ENCODE peak calls at places on chromosomes 13 and 19, in seven cellular contexts. L, N, Z, V, S, K and D are unnamed samples.

GRCh38 chr19:42303101-42303464 is 659 bp upstream of the PAFAH1B3 start:
- DNase-seq in L (peak; percentile 25), N (no peak), Z (no peak), V (peak; percentile 50), S (no peak), K (no peak), D (no peak)

GRCh38 chr19:56133858-56134654 is 7.0 kb upstream of the ZNF444 start:
- DNase-seq in L (no peak), N (no peak), Z (no peak), V (no peak), S (no peak), K (no peak), D (peak; percentile 91)

GRCh38 chr19:36215276-36216171 is 618 bp downstream of the ZNF146 start:
- DNase-seq in L (peak; percentile 36), N (peak; percentile 57), Z (no peak), V (no peak), S (no peak), K (no peak), D (no peak)

GRCh38 chr13:60000986-60001385 is 162.7 kb downstream of the DIAPH3 start:
- DNase-seq in L (no peak), N (no peak), Z (no peak), V (no peak), S (no peak), K (no peak), D (no peak)

GRCh38 chr19:17260842-17261325 is 3.7 kb downstream of the USHBP1 start:
- DNase-seq in L (peak; percentile 87), N (peak; percentile 94), Z (peak; percentile 82), V (peak; percentile 95), S (no peak), K (peak; percentile 81), D (peak; percentile 84)

GRCh38 chr19:5615756-5616327 is 6.7 kb downstream of the SAFB2 start:
- DNase-seq in L (no peak), N (no peak), Z (no peak), V (no peak), S (no peak), K (no peak), D (no peak)

GRCh38 chr19:43784981-43785808 is 4.4 kb upstream of the KCNN4 start:
- DNase-seq in L (peak; percentile 84), N (peak; percentile 90), Z (peak; percentile 60), V (peak; percentile 64), S (no peak), K (peak; percentile 79), D (peak; percentile 73)

GRCh38 chr19:44752123-44752815 is 3.8 kb downstream of the BCL3 start:
- DNase-seq in L (no peak), N (no peak), Z (no peak), V (no peak), S (no peak), K (no peak), D (no peak)

GRCh38 chr13:49063526-49063925 is 87.8 kb downstream of the FNDC3A start:
- DNase-seq in L (no peak), N (no peak), Z (no peak), V (no peak), S (no peak), K (no peak), D (no peak)
- TF ChIP-seq JUND in L (no peak), N (no peak), Z (no peak), V (no peak), S (no peak), K (no peak), D (no peak)

GRCh38 chr13:35356572-35356971 is 119.9 kb downstream of the MAB21L1 start:
- DNase-seq in L (no peak), N (no peak), Z (no peak), V (no peak), S (no peak), K (no peak), D (no peak)
- TF ChIP-seq JUND in L (no peak), N (no peak), Z (no peak), V (no peak), S (no peak), K (no peak), D (no peak)

DNA sequence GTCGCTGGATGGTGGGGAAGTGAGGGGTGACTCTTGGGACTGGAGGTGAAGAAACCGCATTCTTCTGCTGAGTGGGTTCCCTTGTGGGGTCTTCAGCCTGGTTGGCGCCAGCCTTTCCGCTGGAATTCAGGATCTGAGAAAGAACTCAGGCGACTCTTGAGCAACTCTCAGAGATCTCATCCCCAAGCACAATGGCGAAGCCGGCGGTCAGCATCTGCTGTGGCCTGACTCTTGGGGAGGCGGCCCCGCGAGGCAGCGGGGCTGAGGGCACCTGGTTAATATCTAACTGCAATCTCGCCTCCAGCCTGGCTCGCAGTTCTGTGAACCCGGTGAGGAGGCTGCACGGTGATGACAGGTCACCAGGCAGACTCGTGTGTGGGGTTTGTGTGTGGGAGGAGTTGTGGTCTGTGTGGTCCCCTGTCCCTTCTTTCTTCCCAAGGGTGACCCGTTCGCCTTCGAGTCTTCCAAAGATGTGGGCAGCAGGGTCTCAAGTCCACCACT is 883 bp downstream of the ZNF441 start:
- DNase-seq in L (peak; percentile 57), N (peak; percentile 67), Z (peak; percentile 72), V (peak; percentile 43), S (peak; percentile 31), K (no peak), D (no peak)
- TF ChIP-seq JUND in L (no peak), N (no peak), Z (no peak), V (no peak), S (no peak), K (no peak), D (no peak)

DNA sequence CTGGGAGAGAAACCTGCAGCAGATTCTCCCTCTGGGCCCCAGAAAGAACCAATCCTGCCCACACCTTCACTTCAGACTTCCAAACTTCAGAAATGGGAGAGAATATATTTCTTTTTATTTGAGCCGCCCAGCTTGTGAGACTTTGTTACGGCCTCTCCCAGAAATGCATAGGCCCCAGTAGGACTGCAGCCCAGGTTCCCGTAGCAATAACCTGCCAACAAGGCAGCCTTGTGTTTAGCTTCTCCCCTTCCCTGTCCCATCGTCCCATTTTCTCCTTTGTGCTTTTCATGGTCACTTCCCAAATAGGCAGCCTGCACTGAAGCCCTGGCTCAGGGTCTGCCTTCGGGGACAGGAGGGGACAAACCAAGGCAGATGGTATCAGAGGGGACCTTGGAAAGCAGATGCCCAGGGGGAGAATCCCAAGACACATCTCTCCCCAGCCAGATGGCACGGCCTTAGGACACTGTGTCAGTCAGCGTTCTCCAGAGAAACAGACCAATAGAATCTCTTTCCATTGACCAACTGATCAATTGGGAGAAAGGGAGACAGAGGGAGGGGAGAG is 3.7 kb upstream of the ARHGEF7 start:
- DNase-seq in L (no peak), N (no peak), Z (no peak), V (no peak), S (no peak), K (no peak), D (no peak)
- TF ChIP-seq JUND in L (no peak), N (no peak), Z (no peak), V (no peak), S (no peak), K (no peak), D (no peak)

GRCh38 chr19:7637374-7638256 is 705 bp downstream of the STXBP2 start:
- DNase-seq in L (no peak), N (peak; percentile 93), Z (no peak), V (no peak), S (no peak), K (no peak), D (no peak)

GRCh38 chr19:7640803-7641202 is 3.9 kb downstream of the STXBP2 start:
- DNase-seq in L (no peak), N (no peak), Z (no peak), V (no peak), S (no peak), K (no peak), D (no peak)

GRCh38 chr19:7639863-7640348 is 3.0 kb downstream of the STXBP2 start:
- DNase-seq in L (no peak), N (no peak), Z (no peak), V (no peak), S (no peak), K (no peak), D (no peak)

GRCh38 chr19:7636691-7637373 is at the start of gene STXBP2:
- DNase-seq in L (peak; percentile 73), N (peak; percentile 87), Z (peak; percentile 61), V (peak; percentile 97), S (peak; percentile 35), K (peak; percentile 76), D (peak; percentile 82)

DNA sequence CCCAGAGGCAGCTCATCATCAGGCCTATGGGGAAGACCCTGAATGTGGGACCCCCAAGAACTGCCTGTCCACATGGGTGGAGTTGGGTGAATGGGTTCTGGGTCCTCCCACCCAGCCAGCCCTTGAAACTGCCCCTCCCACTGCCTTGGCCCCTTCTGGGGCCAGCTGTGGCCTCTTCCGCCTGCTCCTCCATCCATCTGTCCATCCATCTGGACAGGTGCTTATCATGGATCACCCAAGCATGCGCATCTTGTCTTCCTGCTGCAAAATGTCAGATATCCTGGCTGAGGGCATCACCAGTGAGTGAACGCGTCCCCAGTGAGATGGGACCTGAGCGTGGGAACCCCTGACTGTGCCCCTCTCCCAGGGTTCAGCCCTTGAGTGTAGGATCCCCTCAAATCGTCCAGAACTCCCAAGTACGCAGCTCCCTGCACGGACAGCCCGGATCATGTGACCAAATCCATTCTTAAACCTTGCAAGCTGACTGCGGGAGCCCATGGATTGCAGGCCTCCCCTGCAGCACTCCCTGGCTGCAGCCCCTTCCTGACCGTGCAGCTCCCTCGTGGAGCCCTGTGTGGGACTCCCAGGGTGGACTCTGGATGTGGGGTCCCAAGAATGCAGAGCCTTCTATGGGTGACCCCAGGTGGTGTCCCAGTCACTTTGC is 2.0 kb downstream of the STXBP2 start:
- DNase-seq in L (no peak), N (no peak), Z (no peak), V (no peak), S (no peak), K (no peak), D (no peak)
- TF ChIP-seq JUND in L (no peak), N (no peak), Z (no peak), V (no peak), S (no peak), K (no peak), D (no peak)

DNA sequence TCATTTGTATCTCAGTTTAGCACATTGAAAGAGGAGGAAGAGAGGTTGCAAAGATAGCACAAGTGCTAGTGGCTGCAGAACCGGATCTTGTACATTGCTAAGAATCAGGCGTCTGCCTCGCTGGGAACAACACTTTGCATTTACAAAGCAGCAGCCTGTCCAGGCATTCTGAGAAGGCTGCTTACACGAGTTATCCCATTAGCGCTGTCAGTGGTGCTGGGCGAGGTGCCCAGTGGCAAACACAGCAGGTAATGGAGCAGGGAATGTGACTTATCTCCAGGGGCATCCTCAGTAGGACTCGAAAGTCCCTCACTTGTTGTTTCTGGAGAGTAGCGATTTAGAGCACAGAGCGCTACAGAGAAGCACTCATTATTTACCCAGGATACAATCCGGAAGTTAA is 209.6 kb downstream of the OLFM4 start:
- DNase-seq in L (no peak), N (no peak), Z (no peak), V (no peak), S (no peak), K (no peak), D (no peak)
- TF ChIP-seq JUND in L (no peak), N (no peak), Z (no peak), V (no peak), S (no peak), K (no peak), D (no peak)

DNA sequence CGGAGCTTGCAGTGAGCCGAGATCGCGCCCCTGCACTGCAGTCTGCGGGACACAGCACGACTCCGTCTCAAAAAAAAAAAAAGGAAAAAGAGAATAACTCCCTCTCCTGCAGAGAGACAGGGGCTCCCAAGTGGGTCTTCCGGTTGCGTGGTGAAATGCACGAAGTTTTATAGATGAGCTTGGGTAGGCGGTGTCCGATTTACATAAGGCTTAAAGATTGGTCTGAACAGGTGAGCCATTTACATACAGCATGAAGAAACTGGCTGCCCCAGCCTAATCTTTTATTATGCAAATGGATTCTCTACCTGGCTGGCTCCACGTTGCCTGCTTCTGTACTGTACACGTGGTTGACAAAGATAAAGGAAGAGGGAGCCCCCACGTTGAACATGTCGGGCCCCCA is 19.5 kb downstream of the ADGRE2 start:
- DNase-seq in L (no peak), N (no peak), Z (no peak), V (peak; percentile 55), S (no peak), K (no peak), D (peak; percentile 44)
- TF ChIP-seq JUND in L (no peak), N (no peak), Z (no peak), V (no peak), S (no peak), K (no peak), D (no peak)